ENCODE peak calls at places on chromosome 1, in six cellular contexts. One of them, this sample, is unnamed.

GRCh38 chr1:53715478-53715877 is 23.5 kb downstream of the GLIS1 start:
- DNase-seq in EH: peak
- DNase-seq in T-cell: no peak
- DNase-seq in GM23248: peak
- DNase-seq in NCI-H2171: no peak
- DNase-seq in endothelial cell: peak
- DNase-seq in this sample: no peak

GRCh38 chr1:214454619-214455396 is 96.6 kb downstream of the PTPN14 start:
- DNase-seq in EH: peak
- DNase-seq in T-cell: no peak
- DNase-seq in GM23248: peak
- DNase-seq in NCI-H2171: no peak
- DNase-seq in endothelial cell: no peak
- DNase-seq in this sample: no peak

GRCh38 chr1:156104065-156104810 is 10.3 kb upstream of the LMNA start:
- DNase-seq in EH: peak
- DNase-seq in T-cell: no peak
- DNase-seq in GM23248: peak
- DNase-seq in NCI-H2171: peak
- DNase-seq in endothelial cell: peak
- DNase-seq in this sample: peak

GRCh38 chr1:118563969-118564951 is 379.2 kb upstream of the SPAG17 start:
- DNase-seq in EH: peak
- DNase-seq in T-cell: no peak
- DNase-seq in GM23248: peak
- DNase-seq in NCI-H2171: no peak
- DNase-seq in endothelial cell: peak
- DNase-seq in this sample: no peak

GRCh38 chr1:170620164-170620563 is 43.8 kb upstream of the PRRX1 start:
- DNase-seq in EH: peak
- DNase-seq in T-cell: no peak
- DNase-seq in GM23248: peak
- DNase-seq in NCI-H2171: no peak
- DNase-seq in endothelial cell: no peak
- DNase-seq in this sample: no peak

GRCh38 chr1:231748744-231749143 is 122.2 kb downstream of the DISC1 start:
- DNase-seq in EH: peak
- DNase-seq in T-cell: no peak
- DNase-seq in GM23248: no peak
- DNase-seq in NCI-H2171: no peak
- DNase-seq in endothelial cell: no peak
- DNase-seq in this sample: no peak

GRCh38 chr1:203142684-203143408 is 15.3 kb downstream of the ADORA1 start:
- DNase-seq in EH: no peak
- DNase-seq in T-cell: no peak
- DNase-seq in GM23248: no peak
- DNase-seq in NCI-H2171: peak
- DNase-seq in endothelial cell: no peak
- DNase-seq in this sample: no peak

GRCh38 chr1:145992502-145992936 is 3.9 kb downstream of the TXNIP start:
- DNase-seq in EH: no peak
- DNase-seq in T-cell: no peak
- DNase-seq in GM23248: no peak
- DNase-seq in NCI-H2171: no peak
- DNase-seq in endothelial cell: no peak
- DNase-seq in this sample: no peak

This sample was measured in effector memory CD4-positive, alpha-beta T cell.